ENCODE peak calls at places on chromosomes 5 and 9, in four cellular contexts. H is transverse colon, Y is spleen, J is A549. G is an unnamed sample.

GRCh38 chr5:143874312-143874711 is 62.4 kb downstream of the HMHB1 start:
- DNase-seq in H (no peak), Y (no peak), J (no peak), G (no peak)

GRCh38 chr5:158701406-158702177 is 398.1 kb downstream of the EBF1 start:
- DNase-seq in H (no peak), Y (no peak), J (peak; percentile 44), G (no peak)

GRCh38 chr5:126438871-126439270 is 15.7 kb downstream of the GRAMD2B start:
- DNase-seq in H (no peak), Y (no peak), J (no peak), G (no peak)

GRCh38 chr5:172910828-172911627 is 48.2 kb upstream of the RPL26L1 start:
- DNase-seq in H (peak; percentile 67), Y (peak; percentile 92), J (peak; percentile 67), G (no peak)

GRCh38 chr5:146767534-146767933 is 111.0 kb downstream of the PPP2R2B start:
- DNase-seq in H (no peak), Y (no peak), J (no peak), G (no peak)

GRCh38 chr5:150904479-150905311 is at the start of gene ZNF300:
- DNase-seq in H (peak; percentile 79), Y (peak; percentile 89), J (peak; percentile 78), G (peak; percentile 77)

GRCh38 chr9:79028101-79028500 is 543.7 kb upstream of the TLE4 start:
- DNase-seq in H (no peak), Y (no peak), J (no peak), G (no peak)

GRCh38 chr5:64384761-64385160 is 121.1 kb upstream of the RGS7BP start:
- DNase-seq in H (no peak), Y (no peak), J (no peak), G (peak; percentile 37)

GRCh38 chr5:17065468-17065867 is 129.4 kb upstream of the MYO10 start:
- DNase-seq in H (no peak), Y (no peak), J (no peak), G (no peak)

GRCh38 chr5:168227973-168228615 is 63.4 kb upstream of the WWC1 start:
- DNase-seq in H (no peak), Y (no peak), J (no peak), G (no peak)

GRCh38 chr9:111974092-111974681 is 77.6 kb downstream of the UGCG start:
- DNase-seq in H (no peak), Y (no peak), J (no peak), G (no peak)

GRCh38 chr9:132669329-132669635 is 501 bp downstream of the DDX31 start:
- DNase-seq in H (no peak), Y (no peak), J (no peak), G (no peak)

GRCh38 chr5:133110709-133111108 is 58.9 kb downstream of the HSPA4 start:
- DNase-seq in H (no peak), Y (no peak), J (no peak), G (no peak)

GRCh38 chr5:147245381-147246055 is 10.7 kb downstream of the STK32A start:
- DNase-seq in H (no peak), Y (no peak), J (no peak), G (no peak)

GRCh38 chr5:10863763-10864383 is 102.8 kb upstream of the DAP start:
- DNase-seq in H (peak; percentile 49), Y (no peak), J (peak; percentile 75), G (peak; percentile 47)

GRCh38 chr9:100714372-100715099 is 136.7 kb downstream of the CAVIN4 start:
- DNase-seq in H (peak; percentile 50), Y (no peak), J (peak; percentile 66), G (peak; percentile 73)

DNA sequence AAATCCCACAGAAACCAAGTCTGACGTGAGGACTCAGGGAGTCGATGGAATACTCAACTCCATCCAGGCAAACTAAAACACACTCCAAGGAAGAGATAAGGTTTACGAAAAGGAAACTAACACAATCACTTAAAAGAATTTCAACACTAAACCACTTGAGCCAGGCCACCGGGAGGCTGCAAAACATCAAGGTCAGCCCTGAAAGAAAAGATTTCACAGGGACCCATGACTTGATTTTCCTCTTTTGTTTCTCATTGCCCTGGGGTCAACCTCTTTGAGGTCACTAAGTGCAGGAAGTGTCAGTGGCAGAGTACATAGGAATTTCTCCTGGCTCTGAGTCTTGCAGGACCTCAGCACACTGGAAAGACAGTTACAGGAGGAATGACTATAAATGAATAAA is 77.8 kb upstream of the TARS1 start:
- DNase-seq in H (peak; percentile 8), Y (no peak), J (no peak), G (no peak)
- H3K9me3 ChIP-seq in H (no peaks in the 10 kb centered on the region), Y (peaks cover 20% of the 10 kb centered on the region), J (peaks cover 5% of the 10 kb centered on the region), G (no peaks in the 10 kb centered on the region)

GRCh38 chr9:65405253-65405652 is 120.2 kb upstream of the FOXD4L5 start:
- DNase-seq in H (no peak), Y (peak; percentile 54), J (no peak), G (no peak)
- H3K9me3 ChIP-seq in H (no peaks in the 10 kb centered on the region), Y (peaks cover 94% of the 10 kb centered on the region), J (no peaks in the 10 kb centered on the region), G (no peaks in the 10 kb centered on the region)

DNA sequence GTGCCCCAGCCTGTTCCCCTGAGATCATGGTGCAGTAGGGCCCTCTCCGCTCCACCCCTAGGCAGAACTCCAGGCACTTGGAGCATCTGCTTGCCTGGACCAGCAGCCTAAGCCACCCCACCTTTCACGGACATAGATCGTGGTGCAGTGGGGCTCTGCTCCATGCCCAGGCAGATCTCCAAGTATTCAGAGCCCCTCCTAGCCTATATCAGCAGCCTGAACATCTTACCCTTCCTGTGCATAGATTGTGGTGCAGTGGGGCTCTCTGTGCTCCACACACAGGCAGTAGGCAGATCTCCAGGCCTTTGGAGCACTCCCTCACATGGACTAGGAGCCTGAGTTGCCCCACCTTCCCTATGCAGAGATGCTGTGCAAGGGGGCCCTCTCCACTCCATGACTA is 103.0 kb downstream of the GLIS3 start:
- DNase-seq in H (no peak), Y (no peak), J (no peak), G (peak; percentile 20)
- H3K9me3 ChIP-seq in H (peaks cover 31% of the 10 kb centered on the region), Y (peaks cover 64% of the 10 kb centered on the region), J (peaks cover 46% of the 10 kb centered on the region), G (peaks cover 19% of the 10 kb centered on the region)

DNA sequence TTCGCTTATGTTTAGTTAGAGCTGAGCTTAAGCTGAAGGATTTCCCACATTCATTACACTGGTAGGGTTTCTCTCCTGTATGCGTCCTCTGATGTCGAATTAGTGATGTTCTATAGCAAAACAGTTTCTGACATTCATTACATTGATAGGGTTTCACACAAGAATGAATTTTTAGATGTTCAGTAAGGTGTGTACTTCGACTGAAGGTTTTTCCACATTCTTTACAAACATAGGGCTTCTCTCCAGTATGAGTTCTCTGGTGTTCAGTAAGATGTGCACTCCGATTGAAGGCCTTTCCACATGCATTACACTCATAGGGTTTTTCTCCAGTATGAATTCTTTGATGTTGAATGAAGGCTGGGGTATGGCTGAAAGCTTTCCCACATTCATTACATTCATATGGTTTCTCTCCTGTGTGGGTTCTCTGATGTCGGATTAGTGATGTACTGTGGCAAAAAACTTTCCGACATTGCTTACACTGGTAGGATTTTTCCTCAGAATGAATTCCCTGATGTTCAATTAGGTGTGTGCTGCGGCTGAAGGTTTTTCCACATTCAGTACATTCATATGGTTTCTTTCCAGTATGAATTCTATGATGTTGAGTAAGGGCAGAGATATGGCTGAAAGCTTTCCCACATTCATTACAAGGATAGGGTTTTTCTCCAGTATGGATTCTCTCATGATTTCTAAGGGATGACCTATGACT is 14.6 kb downstream of the ZNF883 start:
- DNase-seq in H (no peak), Y (no peak), J (no peak), G (no peak)
- H3K9me3 ChIP-seq in H (peaks cover 81% of the 10 kb centered on the region), Y (peaks cover 100% of the 10 kb centered on the region), J (peaks cover 79% of the 10 kb centered on the region), G (peaks cover 26% of the 10 kb centered on the region)